ENCODE peak calls at places on chromosomes 7 and 10, in four cellular contexts. One of them, this sample, is unnamed.

GRCh38 chr10:72013202-72013945 is 49.2 kb downstream of the CHST3 start:
- DNase-seq in GM12878: no peak
- DNase-seq in stomach: peak
- DNase-seq in CD8-positive, alpha-beta T cell: no peak
- DNase-seq in this sample: no peak

GRCh38 chr7:44956157-44956766 is 22.6 kb downstream of the MYO1G start:
- DNase-seq in GM12878: no peak
- DNase-seq in stomach: no peak
- DNase-seq in CD8-positive, alpha-beta T cell: no peak
- DNase-seq in this sample: peak

GRCh38 chr10:79387974-79388850 is 40.9 kb downstream of the PPIF start:
- DNase-seq in GM12878: no peak
- DNase-seq in stomach: no peak
- DNase-seq in CD8-positive, alpha-beta T cell: no peak
- DNase-seq in this sample: peak

GRCh38 chr10:29470355-29470705 is 164.4 kb downstream of the SVIL start:
- DNase-seq in GM12878: no peak
- DNase-seq in stomach: no peak
- DNase-seq in CD8-positive, alpha-beta T cell: no peak
- DNase-seq in this sample: no peak

GRCh38 chr7:94252971-94253370 is 141.7 kb upstream of the COL1A2 start:
- DNase-seq in GM12878: no peak
- DNase-seq in stomach: no peak
- DNase-seq in CD8-positive, alpha-beta T cell: no peak
- DNase-seq in this sample: no peak

GRCh38 chr7:27149817-27150567 is 2.4 kb downstream of the HOXA3 start:
- DNase-seq in GM12878: no peak
- DNase-seq in stomach: no peak
- DNase-seq in CD8-positive, alpha-beta T cell: no peak
- DNase-seq in this sample: peak

GRCh38 chr10:74029943-74030342 is 32.0 kb downstream of the VCL start:
- DNase-seq in GM12878: no peak
- DNase-seq in stomach: no peak
- DNase-seq in CD8-positive, alpha-beta T cell: no peak
- DNase-seq in this sample: no peak

GRCh38 chr10:50322075-50322474 is 70.8 kb upstream of the ASAH2 start:
- DNase-seq in GM12878: no peak
- DNase-seq in stomach: no peak
- DNase-seq in CD8-positive, alpha-beta T cell: no peak
- DNase-seq in this sample: no peak

GRCh38 chr10:80452069-80452468 is 2.0 kb upstream of the TSPAN14 start:
- DNase-seq in GM12878: no peak
- DNase-seq in stomach: no peak
- DNase-seq in CD8-positive, alpha-beta T cell: no peak
- DNase-seq in this sample: no peak

GRCh38 chr10:117543245-117543998 is 876 bp downstream of the EMX2 start:
- DNase-seq in GM12878: no peak
- DNase-seq in stomach: no peak
- DNase-seq in CD8-positive, alpha-beta T cell: no peak
- DNase-seq in this sample: no peak
- TF ChIP-seq CTCF in GM12878: no peak
- TF ChIP-seq CTCF in stomach: no peak
- TF ChIP-seq CTCF in CD8-positive, alpha-beta T cell: no peak
- TF ChIP-seq CTCF in this sample: peak

GRCh38 chr10:7527468-7527867 is 116.6 kb upstream of the SFMBT2 start:
- DNase-seq in GM12878: no peak
- DNase-seq in stomach: no peak
- DNase-seq in CD8-positive, alpha-beta T cell: no peak
- DNase-seq in this sample: no peak

GRCh38 chr10:7526017-7526400 is 115.2 kb upstream of the SFMBT2 start:
- DNase-seq in GM12878: no peak
- DNase-seq in stomach: no peak
- DNase-seq in CD8-positive, alpha-beta T cell: no peak
- DNase-seq in this sample: no peak

GRCh38 chr10:7532723-7533498 is 122.1 kb upstream of the SFMBT2 start:
- DNase-seq in GM12878: no peak
- DNase-seq in stomach: no peak
- DNase-seq in CD8-positive, alpha-beta T cell: no peak
- DNase-seq in this sample: no peak

GRCh38 chr10:7525314-7526016 is 114.6 kb upstream of the SFMBT2 start:
- DNase-seq in GM12878: peak
- DNase-seq in stomach: peak
- DNase-seq in CD8-positive, alpha-beta T cell: peak
- DNase-seq in this sample: no peak

GRCh38 chr10:7529638-7530037 is 118.8 kb upstream of the SFMBT2 start:
- DNase-seq in GM12878: no peak
- DNase-seq in stomach: no peak
- DNase-seq in CD8-positive, alpha-beta T cell: no peak
- DNase-seq in this sample: no peak
- TF ChIP-seq CTCF in GM12878: no peak
- TF ChIP-seq CTCF in stomach: no peak
- TF ChIP-seq CTCF in CD8-positive, alpha-beta T cell: no peak
- TF ChIP-seq CTCF in this sample: peak

DNA sequence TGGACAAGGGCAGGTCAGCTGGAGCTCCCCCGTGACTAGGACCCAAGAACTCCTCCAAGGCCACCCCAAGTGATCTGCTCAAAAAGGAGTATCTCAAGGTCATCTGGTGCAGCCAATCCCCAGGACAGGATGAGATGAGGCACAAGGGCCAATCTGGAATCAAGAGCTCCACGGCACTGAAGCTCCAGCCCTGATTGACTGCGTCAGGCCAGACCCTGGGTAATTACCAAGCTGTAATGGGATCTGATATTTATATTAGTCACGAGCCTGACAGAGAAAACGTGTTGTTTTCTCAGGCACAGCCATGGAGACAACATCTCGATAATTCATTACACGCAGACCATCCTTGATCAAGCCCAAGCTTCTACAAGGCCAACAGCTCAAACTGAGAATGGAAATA is 4.2 kb downstream of the KCNMA1 start:
- DNase-seq in GM12878: no peak
- DNase-seq in stomach: no peak
- DNase-seq in CD8-positive, alpha-beta T cell: no peak
- DNase-seq in this sample: no peak
- TF ChIP-seq CTCF in GM12878: no peak
- TF ChIP-seq CTCF in stomach: no peak
- TF ChIP-seq CTCF in CD8-positive, alpha-beta T cell: no peak
- TF ChIP-seq CTCF in this sample: no peak

GRCh38 chr10:120456626-120457430 is at the start of gene PLPP4:
- DNase-seq in GM12878: no peak
- DNase-seq in stomach: no peak
- DNase-seq in CD8-positive, alpha-beta T cell: no peak
- DNase-seq in this sample: peak
- TF ChIP-seq CTCF in GM12878: no peak
- TF ChIP-seq CTCF in stomach: no peak
- TF ChIP-seq CTCF in CD8-positive, alpha-beta T cell: no peak
- TF ChIP-seq CTCF in this sample: no peak

GRCh38 chr10:10977231-10977956 is 40.3 kb upstream of the CELF2 start:
- DNase-seq in GM12878: no peak
- DNase-seq in stomach: no peak
- DNase-seq in CD8-positive, alpha-beta T cell: no peak
- DNase-seq in this sample: no peak
- TF ChIP-seq CTCF in GM12878: no peak
- TF ChIP-seq CTCF in stomach: no peak
- TF ChIP-seq CTCF in CD8-positive, alpha-beta T cell: no peak
- TF ChIP-seq CTCF in this sample: no peak

DNA sequence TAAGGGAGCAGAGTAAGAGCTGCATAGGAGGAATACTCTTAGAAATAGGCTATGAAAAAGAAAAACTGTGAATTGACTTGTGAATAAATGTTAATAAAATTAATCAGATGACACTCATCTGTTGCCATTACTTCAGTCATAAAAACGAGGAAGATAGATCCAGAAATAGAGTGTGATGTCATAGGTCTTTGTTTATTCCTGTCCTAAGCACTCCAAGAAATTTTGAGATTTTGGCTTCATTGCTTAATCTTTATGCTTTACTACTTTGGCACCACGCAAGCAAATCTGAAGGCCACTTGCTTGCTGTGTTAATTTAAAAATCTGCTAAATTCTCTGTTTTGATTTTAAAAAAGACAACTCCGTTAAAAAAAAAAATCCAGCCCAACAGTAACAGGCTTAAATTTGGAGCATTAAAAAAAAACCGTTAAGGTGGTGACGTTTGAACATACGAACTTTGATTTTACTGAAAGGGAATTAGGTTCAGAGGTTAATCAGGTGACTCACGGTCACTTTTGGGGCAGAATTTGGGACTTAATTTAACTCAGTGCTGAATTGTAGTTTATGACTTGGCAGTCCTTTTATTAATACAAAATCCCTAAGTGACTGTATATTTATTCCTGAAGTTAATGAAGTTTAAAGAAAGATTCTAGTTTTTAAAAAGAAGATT is 3.4 kb downstream of the IFRD1 start:
- DNase-seq in GM12878: no peak
- DNase-seq in stomach: no peak
- DNase-seq in CD8-positive, alpha-beta T cell: no peak
- DNase-seq in this sample: no peak
- TF ChIP-seq CTCF in GM12878: no peak
- TF ChIP-seq CTCF in stomach: no peak
- TF ChIP-seq CTCF in CD8-positive, alpha-beta T cell: no peak
- TF ChIP-seq CTCF in this sample: no peak